ENCODE peak calls at places on chromosome 21, in four cellular contexts. One of them, this sample, is unnamed.

GRCh38 chr21:40846566-40847411 is at the start of gene DSCAM:
- DNase-seq in HFF-Myc: no peak
- DNase-seq in cardiac fibroblast: no peak
- DNase-seq in astrocyte of the spinal cord: no peak
- DNase-seq in this sample: no peak

GRCh38 chr21:27240901-27241300 is 274.0 kb upstream of the ADAMTS5 start:
- DNase-seq in cardiac fibroblast: peak
- DNase-seq in astrocyte of the spinal cord: no peak
- DNase-seq in HFF-Myc: no peak
- DNase-seq in this sample: no peak

GRCh38 chr21:37153935-37154350 is 80.9 kb downstream of the TTC3 start:
- DNase-seq in astrocyte of the spinal cord: no peak
- DNase-seq in cardiac fibroblast: peak
- DNase-seq in HFF-Myc: no peak
- DNase-seq in this sample: no peak

GRCh38 chr21:44295163-44295601 is 4.7 kb upstream of the PFKL start:
- DNase-seq in cardiac fibroblast: no peak
- DNase-seq in HFF-Myc: no peak
- DNase-seq in astrocyte of the spinal cord: no peak
- DNase-seq in this sample: no peak

GRCh38 chr21:36747114-36747814 is 48.3 kb downstream of the SIM2 start:
- DNase-seq in astrocyte of the spinal cord: no peak
- DNase-seq in cardiac fibroblast: no peak
- DNase-seq in HFF-Myc: no peak
- DNase-seq in this sample: no peak

GRCh38 chr21:15520811-15521643 is 208.8 kb upstream of the USP25 start:
- DNase-seq in astrocyte of the spinal cord: no peak
- DNase-seq in HFF-Myc: no peak
- DNase-seq in cardiac fibroblast: no peak
- DNase-seq in this sample: no peak

GRCh38 chr21:17925900-17926299 is 106.7 kb upstream of the C21orf91 start:
- DNase-seq in astrocyte of the spinal cord: peak
- DNase-seq in HFF-Myc: no peak
- DNase-seq in cardiac fibroblast: peak
- DNase-seq in this sample: no peak

GRCh38 chr21:26470361-26471115 is 102.5 kb downstream of the CYYR1 start:
- DNase-seq in astrocyte of the spinal cord: no peak
- DNase-seq in HFF-Myc: no peak
- DNase-seq in cardiac fibroblast: no peak
- DNase-seq in this sample: no peak

GRCh38 chr21:44013380-44014088 is 1.4 kb downstream of the TRAPPC10 start:
- DNase-seq in astrocyte of the spinal cord: no peak
- DNase-seq in HFF-Myc: no peak
- DNase-seq in cardiac fibroblast: peak
- DNase-seq in this sample: no peak

GRCh38 chr21:16908087-16908486 is 604.8 kb upstream of the CXADR start:
- DNase-seq in astrocyte of the spinal cord: peak
- DNase-seq in HFF-Myc: no peak
- DNase-seq in cardiac fibroblast: no peak
- DNase-seq in this sample: peak

GRCh38 chr21:33036430-33037162 is 10.9 kb downstream of the OLIG2 start:
- DNase-seq in astrocyte of the spinal cord: peak
- DNase-seq in HFF-Myc: peak
- DNase-seq in cardiac fibroblast: peak
- DNase-seq in this sample: no peak

GRCh38 chr21:37041706-37042271 is 31.1 kb downstream of the PIGP start:
- DNase-seq in cardiac fibroblast: no peak
- DNase-seq in astrocyte of the spinal cord: no peak
- DNase-seq in HFF-Myc: no peak
- DNase-seq in this sample: no peak

GRCh38 chr21:31343030-31343510 is 991 bp downstream of the TIAM1 start:
- DNase-seq in HFF-Myc: no peak
- DNase-seq in cardiac fibroblast: no peak
- DNase-seq in astrocyte of the spinal cord: no peak
- DNase-seq in this sample: no peak

GRCh38 chr21:14595449-14595848 is 49.3 kb upstream of the SAMSN1 start:
- DNase-seq in astrocyte of the spinal cord: no peak
- DNase-seq in HFF-Myc: no peak
- DNase-seq in cardiac fibroblast: no peak
- DNase-seq in this sample: no peak

GRCh38 chr21:20739421-20739820 is 258.8 kb upstream of the NCAM2 start:
- DNase-seq in HFF-Myc: peak
- DNase-seq in cardiac fibroblast: no peak
- DNase-seq in astrocyte of the spinal cord: no peak
- DNase-seq in this sample: no peak

GRCh38 chr21:28256420-28256831 is 736.3 kb downstream of the LTN1 start:
- DNase-seq in cardiac fibroblast: peak
- DNase-seq in HFF-Myc: no peak
- DNase-seq in astrocyte of the spinal cord: no peak
- DNase-seq in this sample: no peak

GRCh38 chr21:43925609-43926008 is 60.6 kb downstream of the AGPAT3 start:
- DNase-seq in cardiac fibroblast: no peak
- DNase-seq in HFF-Myc: no peak
- DNase-seq in astrocyte of the spinal cord: no peak
- DNase-seq in this sample: no peak

GRCh38 chr21:33057385-33057940 is 12.5 kb upstream of the OLIG1 start:
- DNase-seq in cardiac fibroblast: no peak
- DNase-seq in HFF-Myc: no peak
- DNase-seq in astrocyte of the spinal cord: no peak
- DNase-seq in this sample: no peak

GRCh38 chr21:37987668-37988067 is 71.4 kb upstream of the KCNJ6 start:
- DNase-seq in HFF-Myc: no peak
- DNase-seq in astrocyte of the spinal cord: no peak
- DNase-seq in cardiac fibroblast: no peak
- DNase-seq in this sample: no peak

GRCh38 chr21:32578107-32578691 is 7.1 kb downstream of the TCP10L start:
- DNase-seq in astrocyte of the spinal cord: no peak
- DNase-seq in cardiac fibroblast: peak
- DNase-seq in HFF-Myc: no peak
- DNase-seq in this sample: no peak

GRCh38 chr21:31786164-31786920 is 54.4 kb upstream of the SCAF4 start:
- DNase-seq in HFF-Myc: no peak
- DNase-seq in cardiac fibroblast: no peak
- DNase-seq in astrocyte of the spinal cord: no peak
- DNase-seq in this sample: no peak

GRCh38 chr21:43825936-43826622 is 36.7 kb downstream of the RRP1 start:
- DNase-seq in astrocyte of the spinal cord: no peak
- DNase-seq in cardiac fibroblast: no peak
- DNase-seq in HFF-Myc: no peak
- DNase-seq in this sample: no peak

GRCh38 chr21:30234643-30235042 is 18.7 kb upstream of the CLDN8 start:
- DNase-seq in cardiac fibroblast: peak
- DNase-seq in astrocyte of the spinal cord: no peak
- DNase-seq in HFF-Myc: peak
- DNase-seq in this sample: no peak

GRCh38 chr21:29237110-29238051 is 61.3 kb upstream of the BACH1 start:
- DNase-seq in HFF-Myc: no peak
- DNase-seq in cardiac fibroblast: peak
- DNase-seq in astrocyte of the spinal cord: no peak
- DNase-seq in this sample: no peak

GRCh38 chr21:30408782-30409494 is 13.1 kb downstream of the KRTAP13-1 start:
- DNase-seq in HFF-Myc: peak
- DNase-seq in cardiac fibroblast: peak
- DNase-seq in astrocyte of the spinal cord: peak
- DNase-seq in this sample: peak

GRCh38 chr21:27190601-27191000 is 223.7 kb upstream of the ADAMTS5 start:
- DNase-seq in cardiac fibroblast: peak
- DNase-seq in HFF-Myc: no peak
- DNase-seq in astrocyte of the spinal cord: peak
- DNase-seq in this sample: peak

GRCh38 chr21:8993943-8994639 is 1527.3 kb upstream of the TPTE start:
- DNase-seq in astrocyte of the spinal cord: no peak
- DNase-seq in HFF-Myc: no peak
- DNase-seq in cardiac fibroblast: no peak
- DNase-seq in this sample: no peak

GRCh38 chr21:33133912-33134311 is 64.0 kb downstream of the OLIG1 start:
- DNase-seq in HFF-Myc: no peak
- DNase-seq in cardiac fibroblast: no peak
- DNase-seq in astrocyte of the spinal cord: no peak
- DNase-seq in this sample: no peak

GRCh38 chr21:26849428-26850115 is 4.4 kb upstream of the ADAMTS1 start:
- DNase-seq in astrocyte of the spinal cord: peak
- DNase-seq in HFF-Myc: no peak
- DNase-seq in cardiac fibroblast: peak
- DNase-seq in this sample: peak

GRCh38 chr21:33286600-33287456 is 20.7 kb downstream of the IL10RB start:
- DNase-seq in cardiac fibroblast: peak
- DNase-seq in astrocyte of the spinal cord: peak
- DNase-seq in HFF-Myc: peak
- DNase-seq in this sample: peak

GRCh38 chr21:42666918-42667317 is 13.5 kb downstream of the PDE9A start:
- DNase-seq in cardiac fibroblast: no peak
- DNase-seq in HFF-Myc: no peak
- DNase-seq in astrocyte of the spinal cord: no peak
- DNase-seq in this sample: no peak

GRCh38 chr21:42668193-42668592 is 14.8 kb downstream of the PDE9A start:
- DNase-seq in cardiac fibroblast: no peak
- DNase-seq in astrocyte of the spinal cord: no peak
- DNase-seq in HFF-Myc: no peak
- DNase-seq in this sample: no peak

GRCh38 chr21:42669069-42669468 is 15.6 kb downstream of the PDE9A start:
- DNase-seq in cardiac fibroblast: peak
- DNase-seq in astrocyte of the spinal cord: no peak
- DNase-seq in HFF-Myc: no peak
- DNase-seq in this sample: no peak

GRCh38 chr21:42670058-42670830 is 16.8 kb downstream of the PDE9A start:
- DNase-seq in astrocyte of the spinal cord: no peak
- DNase-seq in HFF-Myc: no peak
- DNase-seq in cardiac fibroblast: no peak
- DNase-seq in this sample: no peak

DNA sequence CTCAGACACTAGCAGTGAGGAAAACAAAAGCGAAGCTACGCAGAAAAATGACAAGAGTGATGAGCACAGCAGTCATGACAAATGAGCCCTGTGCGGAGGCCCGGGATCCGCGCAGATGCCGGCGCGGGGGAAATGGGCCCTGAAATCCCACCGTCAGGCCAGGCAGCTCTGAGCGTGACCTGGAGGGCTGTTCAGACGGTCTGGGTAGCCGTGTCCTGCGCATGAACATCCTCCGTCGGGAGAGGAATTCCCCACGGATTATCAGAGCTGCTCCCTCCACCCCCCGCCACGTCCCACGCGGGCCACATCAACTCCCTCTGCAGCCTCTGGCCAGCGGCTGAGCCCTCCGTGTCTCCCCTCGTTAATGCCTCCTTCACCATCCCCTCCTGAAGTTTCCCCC is 15.2 kb downstream of the PDE9A start:
- DNase-seq in HFF-Myc: no peak
- DNase-seq in astrocyte of the spinal cord: no peak
- DNase-seq in cardiac fibroblast: no peak
- DNase-seq in this sample: no peak
- H3K4me3 ChIP-seq in HFF-Myc: no peak
- H3K4me3 ChIP-seq in astrocyte of the spinal cord: no peak
- H3K4me3 ChIP-seq in cardiac fibroblast: no peak
- H3K4me3 ChIP-seq in this sample: no peak

GRCh38 chr21:45453308-45453950 is 48.5 kb downstream of the COL18A1 start:
- DNase-seq in HFF-Myc: no peak
- DNase-seq in cardiac fibroblast: no peak
- DNase-seq in astrocyte of the spinal cord: no peak
- DNase-seq in this sample: no peak

GRCh38 chr21:45456014-45456835 is 51.3 kb downstream of the COL18A1 start:
- DNase-seq in cardiac fibroblast: no peak
- DNase-seq in HFF-Myc: no peak
- DNase-seq in astrocyte of the spinal cord: no peak
- DNase-seq in this sample: no peak

GRCh38 chr21:45454081-45454923 is 49.3 kb downstream of the COL18A1 start:
- DNase-seq in HFF-Myc: no peak
- DNase-seq in cardiac fibroblast: peak
- DNase-seq in astrocyte of the spinal cord: no peak
- DNase-seq in this sample: no peak

GRCh38 chr21:45456836-45457160 is 51.8 kb downstream of the COL18A1 start:
- DNase-seq in HFF-Myc: no peak
- DNase-seq in astrocyte of the spinal cord: no peak
- DNase-seq in cardiac fibroblast: no peak
- DNase-seq in this sample: no peak

DNA sequence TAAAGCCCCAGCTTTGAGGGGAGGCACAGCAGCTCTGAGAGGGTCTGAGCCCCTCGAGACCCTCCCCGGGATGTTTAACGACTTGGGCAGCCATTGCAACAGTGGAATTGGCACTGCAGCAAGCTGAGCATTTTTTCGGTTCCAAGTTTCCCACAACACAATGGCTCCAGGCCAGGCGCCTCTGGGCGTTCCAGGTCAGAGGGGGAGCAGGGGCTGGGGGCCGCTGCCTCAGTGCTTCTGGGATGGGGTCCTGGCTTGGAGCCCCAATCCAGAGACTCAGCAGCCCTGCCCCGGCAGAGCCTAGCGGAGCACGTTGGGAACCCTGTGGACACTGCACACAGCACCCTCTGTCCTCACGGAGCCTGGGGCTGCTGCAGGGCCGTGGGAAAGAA is 50.0 kb downstream of the COL18A1 start:
- DNase-seq in HFF-Myc: no peak
- DNase-seq in astrocyte of the spinal cord: peak
- DNase-seq in cardiac fibroblast: peak
- DNase-seq in this sample: no peak
- H3K4me3 ChIP-seq in HFF-Myc: no peak
- H3K4me3 ChIP-seq in astrocyte of the spinal cord: no peak
- H3K4me3 ChIP-seq in cardiac fibroblast: peak
- H3K4me3 ChIP-seq in this sample: peak

DNA sequence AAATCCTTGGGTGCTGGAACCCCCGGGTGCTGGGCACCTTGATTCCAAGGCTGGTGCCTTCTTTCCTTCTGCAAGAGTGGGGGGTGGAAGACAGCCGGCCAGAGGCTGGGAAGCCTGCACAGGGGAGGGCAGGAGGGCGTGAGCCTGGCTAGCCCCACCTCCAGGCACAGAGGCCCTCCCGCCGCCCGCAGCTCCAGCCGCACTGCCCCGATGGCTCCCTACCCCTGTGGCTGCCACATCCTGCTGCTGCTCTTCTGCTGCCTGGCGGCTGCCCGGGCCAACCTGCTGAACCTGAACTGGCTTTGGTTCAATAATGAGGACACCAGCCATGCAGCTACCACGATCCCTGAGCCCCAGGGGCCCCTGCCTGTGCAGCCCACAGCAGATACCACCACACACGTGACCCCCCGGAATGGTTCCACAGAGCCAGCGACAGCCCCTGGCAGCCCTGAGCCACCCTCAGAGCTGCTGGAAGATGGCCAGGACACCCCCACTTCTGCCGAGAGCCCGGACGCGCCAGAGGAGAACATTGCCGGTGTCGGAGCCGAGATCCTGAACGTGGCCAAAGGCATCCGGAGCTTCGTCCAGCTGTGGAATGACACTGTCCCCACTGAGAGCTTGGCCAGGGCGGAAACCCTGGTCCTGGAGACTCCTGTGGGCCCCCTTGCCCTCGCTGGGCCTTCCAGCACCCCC is 50.5 kb downstream of the COL18A1 start:
- DNase-seq in cardiac fibroblast: peak
- DNase-seq in astrocyte of the spinal cord: peak
- DNase-seq in HFF-Myc: no peak
- DNase-seq in this sample: no peak
- H3K4me3 ChIP-seq in cardiac fibroblast: peak
- H3K4me3 ChIP-seq in astrocyte of the spinal cord: no peak
- H3K4me3 ChIP-seq in HFF-Myc: no peak
- H3K4me3 ChIP-seq in this sample: peak

GRCh38 chr21:35382696-35383095 is 333.6 kb upstream of the RUNX1 start:
- DNase-seq in astrocyte of the spinal cord: peak
- DNase-seq in HFF-Myc: no peak
- DNase-seq in cardiac fibroblast: no peak
- DNase-seq in this sample: no peak
- H3K4me3 ChIP-seq in astrocyte of the spinal cord: no peak
- H3K4me3 ChIP-seq in HFF-Myc: no peak
- H3K4me3 ChIP-seq in cardiac fibroblast: no peak
- H3K4me3 ChIP-seq in this sample: no peak